ENCODE peak calls at places on chromosomes 3 and 15, in four cellular contexts. V is lower leg skin; O is M059J; C is activated CD4-positive, alpha-beta T cell treated with anti-CD3 and anti-CD28 coated beads, Interleukin-2, amount 50 U/mL, for 24 hours. H is an unnamed sample.

GRCh38 chr15:78365931-78366330 is 25.8 kb downstream of the CRABP1 start:
- DNase-seq in V (peak), O (peak), C (no peak), H (no peak)

GRCh38 chr15:74383695-74384565 is 16.5 kb upstream of the CYP11A1 start:
- DNase-seq in O (peak), C (peak), V (no peak), H (peak)

GRCh38 chr3:12308517-12308916 is 19.6 kb downstream of the PPARG start:
- DNase-seq in V (no peak), O (peak), C (no peak), H (peak)

GRCh38 chr15:51253385-51253784 is 85.0 kb downstream of the CYP19A1 start:
- DNase-seq in V (no peak), C (no peak), O (no peak), H (no peak)

GRCh38 chr3:38840987-38841386 is 25.0 kb upstream of the SCN10A start:
- DNase-seq in C (no peak), O (no peak), V (no peak), H (peak)

GRCh38 chr15:76147906-76148553 is 88.2 kb downstream of the TMEM266 start:
- DNase-seq in C (peak), O (peak), V (peak), H (peak)

GRCh38 chr3:143363276-143363675 is 243.7 kb downstream of the CHST2 start:
- DNase-seq in C (no peak), V (no peak), O (peak), H (peak)

GRCh38 chr15:64162478-64162868 is 349 bp downstream of the PPIB start:
- DNase-seq in C (no peak), O (no peak), V (no peak), H (peak)

GRCh38 chr3:45642731-45643152 is 46.5 kb upstream of the SACM1L start:
- DNase-seq in V (no peak), O (peak), C (no peak), H (no peak)

GRCh38 chr15:32677238-32677750 is 35.8 kb downstream of the SCG5 start:
- DNase-seq in C (no peak), V (no peak), O (peak), H (peak)

GRCh38 chr15:73239564-73240208 is 129.1 kb downstream of the HCN4 start:
- DNase-seq in O (peak), C (no peak), V (no peak), H (peak)

GRCh38 chr3:60250210-60250609 is 1001.0 kb downstream of the FHIT start:
- DNase-seq in V (no peak), O (no peak), C (no peak), H (no peak)

GRCh38 chr15:70047386-70048195 is 50.1 kb downstream of the TLE3 start:
- DNase-seq in C (no peak), O (no peak), V (no peak), H (no peak)

GRCh38 chr15:38072507-38073277 is 138.3 kb downstream of the TMCO5A start:
- DNase-seq in V (peak), C (no peak), O (peak), H (peak)

GRCh38 chr15:91572110-91572509 is 281.4 kb upstream of the SLCO3A1 start:
- DNase-seq in V (no peak), C (no peak), O (peak), H (no peak)

GRCh38 chr3:13567684-13568514 is 19.0 kb downstream of the FBLN2 start:
- DNase-seq in C (no peak), O (no peak), V (no peak), H (no peak)

GRCh38 chr3:47007482-47008257 is 28.2 kb downstream of the NBEAL2 start:
- DNase-seq in C (no peak), O (no peak), V (peak), H (no peak)